ENCODE peak calls at places on chromosomes 2 and 18, in seven cellular contexts. One of them, this sample, is unnamed.

GRCh38 chr2:9997936-9998335 is 45.4 kb upstream of the KLF11 start:
- DNase-seq in colonic mucosa: no peak
- DNase-seq in cardiac muscle cell: no peak
- DNase-seq in right lobe of liver: no peak
- DNase-seq in lower leg skin: no peak
- DNase-seq in AG09309: no peak
- DNase-seq in upper lobe of right lung: no peak
- DNase-seq in this sample: no peak

GRCh38 chr18:40935423-40935822 is 1019.6 kb upstream of the PIK3C3 start:
- DNase-seq in right lobe of liver: no peak
- DNase-seq in colonic mucosa: no peak
- DNase-seq in cardiac muscle cell: peak
- DNase-seq in lower leg skin: no peak
- DNase-seq in AG09309: no peak
- DNase-seq in upper lobe of right lung: no peak
- DNase-seq in this sample: no peak

GRCh38 chr18:37322497-37323035 is 243.0 kb downstream of the CELF4 start:
- DNase-seq in cardiac muscle cell: peak
- DNase-seq in colonic mucosa: peak
- DNase-seq in AG09309: no peak
- DNase-seq in lower leg skin: no peak
- DNase-seq in upper lobe of right lung: no peak
- DNase-seq in right lobe of liver: peak
- DNase-seq in this sample: peak

GRCh38 chr2:209473930-209474419 is 50.1 kb downstream of the MAP2 start:
- DNase-seq in upper lobe of right lung: no peak
- DNase-seq in lower leg skin: no peak
- DNase-seq in colonic mucosa: no peak
- DNase-seq in cardiac muscle cell: peak
- DNase-seq in AG09309: peak
- DNase-seq in right lobe of liver: no peak
- DNase-seq in this sample: peak

GRCh38 chr2:170276926-170277571 is 99.1 kb downstream of the MYO3B start:
- DNase-seq in AG09309: no peak
- DNase-seq in cardiac muscle cell: no peak
- DNase-seq in upper lobe of right lung: no peak
- DNase-seq in lower leg skin: no peak
- DNase-seq in colonic mucosa: no peak
- DNase-seq in right lobe of liver: no peak
- DNase-seq in this sample: no peak

GRCh38 chr2:205284323-205284722 is 398.0 kb upstream of the NRP2 start:
- DNase-seq in upper lobe of right lung: no peak
- DNase-seq in lower leg skin: no peak
- DNase-seq in colonic mucosa: no peak
- DNase-seq in right lobe of liver: no peak
- DNase-seq in AG09309: no peak
- DNase-seq in cardiac muscle cell: no peak
- DNase-seq in this sample: no peak

GRCh38 chr2:216453955-216454614 is 41.8 kb downstream of the SMARCAL1 start:
- DNase-seq in upper lobe of right lung: no peak
- DNase-seq in lower leg skin: no peak
- DNase-seq in colonic mucosa: no peak
- DNase-seq in cardiac muscle cell: no peak
- DNase-seq in right lobe of liver: no peak
- DNase-seq in AG09309: no peak
- DNase-seq in this sample: no peak

GRCh38 chr2:86622878-86623548 is 652 bp downstream of the RNF103 start:
- DNase-seq in AG09309: no peak
- DNase-seq in colonic mucosa: peak
- DNase-seq in upper lobe of right lung: peak
- DNase-seq in cardiac muscle cell: peak
- DNase-seq in right lobe of liver: peak
- DNase-seq in lower leg skin: peak
- DNase-seq in this sample: no peak

GRCh38 chr2:23788100-23788499 is 138.8 kb downstream of the ATAD2B start:
- DNase-seq in upper lobe of right lung: no peak
- DNase-seq in cardiac muscle cell: no peak
- DNase-seq in AG09309: no peak
- DNase-seq in colonic mucosa: no peak
- DNase-seq in right lobe of liver: no peak
- DNase-seq in lower leg skin: no peak
- DNase-seq in this sample: no peak

GRCh38 chr2:230661072-230661957 is 51.3 kb upstream of the CAB39 start:
- DNase-seq in right lobe of liver: no peak
- DNase-seq in colonic mucosa: no peak
- DNase-seq in upper lobe of right lung: no peak
- DNase-seq in AG09309: no peak
- DNase-seq in cardiac muscle cell: no peak
- DNase-seq in lower leg skin: no peak
- DNase-seq in this sample: no peak

GRCh38 chr2:1600191-1601063 is 143.9 kb downstream of the PXDN start:
- DNase-seq in cardiac muscle cell: no peak
- DNase-seq in lower leg skin: no peak
- DNase-seq in right lobe of liver: no peak
- DNase-seq in upper lobe of right lung: peak
- DNase-seq in colonic mucosa: no peak
- DNase-seq in AG09309: no peak
- DNase-seq in this sample: no peak

GRCh38 chr2:13009027-13009426 is 292.3 kb downstream of the TRIB2 start:
- DNase-seq in AG09309: no peak
- DNase-seq in upper lobe of right lung: no peak
- DNase-seq in lower leg skin: no peak
- DNase-seq in right lobe of liver: no peak
- DNase-seq in colonic mucosa: no peak
- DNase-seq in cardiac muscle cell: peak
- DNase-seq in this sample: peak

GRCh38 chr2:12624911-12625598 is 91.7 kb upstream of the TRIB2 start:
- DNase-seq in cardiac muscle cell: no peak
- DNase-seq in AG09309: no peak
- DNase-seq in upper lobe of right lung: no peak
- DNase-seq in colonic mucosa: no peak
- DNase-seq in lower leg skin: no peak
- DNase-seq in right lobe of liver: no peak
- DNase-seq in this sample: no peak

GRCh38 chr2:136081582-136082210 is 36.3 kb downstream of the CXCR4 start:
- DNase-seq in lower leg skin: no peak
- DNase-seq in colonic mucosa: no peak
- DNase-seq in upper lobe of right lung: no peak
- DNase-seq in cardiac muscle cell: no peak
- DNase-seq in right lobe of liver: no peak
- DNase-seq in AG09309: no peak
- DNase-seq in this sample: no peak

GRCh38 chr2:141968377-141968920 is 162.4 kb downstream of the LRP1B start:
- DNase-seq in colonic mucosa: no peak
- DNase-seq in cardiac muscle cell: no peak
- DNase-seq in lower leg skin: no peak
- DNase-seq in AG09309: no peak
- DNase-seq in right lobe of liver: no peak
- DNase-seq in upper lobe of right lung: no peak
- DNase-seq in this sample: no peak

GRCh38 chr2:62071126-62071598 is 124.8 kb upstream of the B3GNT2 start:
- DNase-seq in right lobe of liver: no peak
- DNase-seq in cardiac muscle cell: no peak
- DNase-seq in AG09309: peak
- DNase-seq in lower leg skin: no peak
- DNase-seq in upper lobe of right lung: no peak
- DNase-seq in colonic mucosa: no peak
- DNase-seq in this sample: peak

GRCh38 chr18:2547477-2548087 is 23.7 kb downstream of the METTL4 start:
- DNase-seq in lower leg skin: no peak
- DNase-seq in colonic mucosa: no peak
- DNase-seq in upper lobe of right lung: no peak
- DNase-seq in AG09309: no peak
- DNase-seq in cardiac muscle cell: peak
- DNase-seq in right lobe of liver: no peak
- DNase-seq in this sample: peak

GRCh38 chr2:163774862-163775261 is 39.1 kb upstream of the FIGN start:
- DNase-seq in right lobe of liver: no peak
- DNase-seq in colonic mucosa: no peak
- DNase-seq in cardiac muscle cell: peak
- DNase-seq in AG09309: peak
- DNase-seq in upper lobe of right lung: no peak
- DNase-seq in lower leg skin: no peak
- DNase-seq in this sample: peak

GRCh38 chr2:227267406-227268115 is 57.5 kb upstream of the MFF start:
- DNase-seq in lower leg skin: no peak
- DNase-seq in upper lobe of right lung: no peak
- DNase-seq in colonic mucosa: no peak
- DNase-seq in cardiac muscle cell: peak
- DNase-seq in AG09309: peak
- DNase-seq in right lobe of liver: no peak
- DNase-seq in this sample: no peak

GRCh38 chr18:78986018-78986481 is 6.4 kb downstream of the SALL3 start:
- DNase-seq in upper lobe of right lung: no peak
- DNase-seq in colonic mucosa: no peak
- DNase-seq in AG09309: no peak
- DNase-seq in right lobe of liver: no peak
- DNase-seq in lower leg skin: no peak
- DNase-seq in cardiac muscle cell: peak
- DNase-seq in this sample: no peak

GRCh38 chr2:38723173-38723572 is 28.0 kb downstream of the SRSF7 start:
- DNase-seq in AG09309: no peak
- DNase-seq in cardiac muscle cell: no peak
- DNase-seq in upper lobe of right lung: no peak
- DNase-seq in right lobe of liver: peak
- DNase-seq in colonic mucosa: no peak
- DNase-seq in lower leg skin: no peak
- DNase-seq in this sample: no peak

GRCh38 chr2:142190805-142191204 is 60.0 kb upstream of the LRP1B start:
- DNase-seq in lower leg skin: no peak
- DNase-seq in cardiac muscle cell: peak
- DNase-seq in right lobe of liver: no peak
- DNase-seq in upper lobe of right lung: no peak
- DNase-seq in AG09309: no peak
- DNase-seq in colonic mucosa: no peak
- DNase-seq in this sample: peak

GRCh38 chr2:182716665-182716990 is 571 bp downstream of the DNAJC10 start:
- DNase-seq in cardiac muscle cell: no peak
- DNase-seq in lower leg skin: no peak
- DNase-seq in right lobe of liver: no peak
- DNase-seq in AG09309: no peak
- DNase-seq in upper lobe of right lung: peak
- DNase-seq in colonic mucosa: peak
- DNase-seq in this sample: no peak

GRCh38 chr18:48996901-48997463 is 46.2 kb upstream of the SMAD7 start:
- DNase-seq in colonic mucosa: no peak
- DNase-seq in cardiac muscle cell: no peak
- DNase-seq in upper lobe of right lung: no peak
- DNase-seq in AG09309: peak
- DNase-seq in right lobe of liver: no peak
- DNase-seq in lower leg skin: no peak
- DNase-seq in this sample: peak

GRCh38 chr18:55522011-55522410 is 66.0 kb downstream of the TCF4 start:
- DNase-seq in colonic mucosa: peak
- DNase-seq in AG09309: no peak
- DNase-seq in upper lobe of right lung: no peak
- DNase-seq in cardiac muscle cell: peak
- DNase-seq in lower leg skin: no peak
- DNase-seq in right lobe of liver: no peak
- DNase-seq in this sample: no peak
- TF ChIP-seq CTCF in colonic mucosa: no peak
- TF ChIP-seq CTCF in AG09309: peak
- TF ChIP-seq CTCF in upper lobe of right lung: peak
- TF ChIP-seq CTCF in cardiac muscle cell: peak
- TF ChIP-seq CTCF in lower leg skin: no peak
- TF ChIP-seq CTCF in right lobe of liver: peak
- TF ChIP-seq CTCF in this sample: peak

DNA sequence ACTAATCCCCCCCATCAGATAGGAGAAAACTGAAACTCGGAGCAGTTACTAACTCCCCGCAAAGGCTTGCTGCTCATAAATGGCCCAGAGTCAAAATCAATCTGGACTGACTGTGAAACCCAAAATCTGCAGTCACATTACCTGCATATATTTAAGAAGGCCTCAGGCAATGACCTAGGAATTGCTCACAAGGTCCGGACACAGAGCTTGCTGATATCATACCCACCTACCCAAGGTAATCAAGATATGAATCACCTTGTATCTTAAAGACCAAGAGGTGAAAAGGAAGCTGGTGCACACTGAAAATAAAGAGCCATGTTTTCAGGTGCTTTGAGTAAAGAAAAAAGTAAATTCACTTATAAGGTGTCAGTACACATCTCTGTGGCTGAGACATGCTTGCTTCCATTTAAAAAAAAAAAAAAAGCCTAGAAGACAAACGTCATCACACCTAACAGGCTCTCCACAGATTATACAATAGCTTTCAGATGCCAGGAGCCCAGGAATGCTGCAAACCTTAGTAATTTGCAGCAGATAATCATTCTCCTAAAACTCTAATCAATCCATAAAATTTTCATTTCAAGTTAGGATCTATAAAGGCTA is 195.4 kb downstream of the ZEB2 start:
- DNase-seq in lower leg skin: no peak
- DNase-seq in colonic mucosa: no peak
- DNase-seq in AG09309: no peak
- DNase-seq in cardiac muscle cell: no peak
- DNase-seq in right lobe of liver: no peak
- DNase-seq in upper lobe of right lung: no peak
- DNase-seq in this sample: no peak
- H3K4me3 ChIP-seq in lower leg skin: no peak
- H3K4me3 ChIP-seq in colonic mucosa: no peak
- H3K4me3 ChIP-seq in AG09309: no peak
- H3K4me3 ChIP-seq in cardiac muscle cell: no peak
- H3K4me3 ChIP-seq in right lobe of liver: no peak
- H3K4me3 ChIP-seq in upper lobe of right lung: no peak
- H3K4me3 ChIP-seq in this sample: no peak

GRCh38 chr2:148979919-148980277 is 58.6 kb upstream of the LYPD6B start:
- DNase-seq in colonic mucosa: no peak
- DNase-seq in right lobe of liver: no peak
- DNase-seq in upper lobe of right lung: no peak
- DNase-seq in AG09309: no peak
- DNase-seq in lower leg skin: no peak
- DNase-seq in cardiac muscle cell: no peak
- DNase-seq in this sample: no peak

GRCh38 chr2:148981350-148981749 is 57.1 kb upstream of the LYPD6B start:
- DNase-seq in upper lobe of right lung: no peak
- DNase-seq in cardiac muscle cell: peak
- DNase-seq in AG09309: no peak
- DNase-seq in colonic mucosa: no peak
- DNase-seq in right lobe of liver: no peak
- DNase-seq in lower leg skin: no peak
- DNase-seq in this sample: no peak

GRCh38 chr2:148978736-148979135 is 59.8 kb upstream of the LYPD6B start:
- DNase-seq in upper lobe of right lung: no peak
- DNase-seq in lower leg skin: peak
- DNase-seq in cardiac muscle cell: peak
- DNase-seq in right lobe of liver: no peak
- DNase-seq in AG09309: no peak
- DNase-seq in colonic mucosa: no peak
- DNase-seq in this sample: peak

GRCh38 chr2:148979164-148979918 is 59.2 kb upstream of the LYPD6B start:
- DNase-seq in right lobe of liver: no peak
- DNase-seq in lower leg skin: no peak
- DNase-seq in colonic mucosa: no peak
- DNase-seq in cardiac muscle cell: no peak
- DNase-seq in AG09309: no peak
- DNase-seq in upper lobe of right lung: no peak
- DNase-seq in this sample: no peak

GRCh38 chr2:148978026-148978685 is 60.3 kb upstream of the LYPD6B start:
- DNase-seq in AG09309: no peak
- DNase-seq in right lobe of liver: no peak
- DNase-seq in upper lobe of right lung: no peak
- DNase-seq in colonic mucosa: no peak
- DNase-seq in cardiac muscle cell: no peak
- DNase-seq in lower leg skin: no peak
- DNase-seq in this sample: no peak
- TF ChIP-seq CTCF in AG09309: no peak
- TF ChIP-seq CTCF in right lobe of liver: no peak
- TF ChIP-seq CTCF in upper lobe of right lung: no peak
- TF ChIP-seq CTCF in colonic mucosa: no peak
- TF ChIP-seq CTCF in cardiac muscle cell: no peak
- TF ChIP-seq CTCF in lower leg skin: no peak
- TF ChIP-seq CTCF in this sample: no peak

GRCh38 chr18:60049172-60049571 is 149.4 kb downstream of the PMAIP1 start:
- DNase-seq in colonic mucosa: no peak
- DNase-seq in upper lobe of right lung: no peak
- DNase-seq in AG09309: no peak
- DNase-seq in right lobe of liver: no peak
- DNase-seq in lower leg skin: no peak
- DNase-seq in cardiac muscle cell: no peak
- DNase-seq in this sample: no peak
- H3K4me3 ChIP-seq in colonic mucosa: no peak
- H3K4me3 ChIP-seq in upper lobe of right lung: no peak
- H3K4me3 ChIP-seq in AG09309: no peak
- H3K4me3 ChIP-seq in right lobe of liver: no peak
- H3K4me3 ChIP-seq in lower leg skin: no peak
- H3K4me3 ChIP-seq in cardiac muscle cell: no peak
- H3K4me3 ChIP-seq in this sample: no peak

This sample was measured in fibroblast of the aortic adventitia.